ENCODE peak calls at places on chromosomes 13 and 19, in ten cellular contexts. D, F, P, M, J, L, O, V, I and W are unnamed samples.

GRCh38 chr19:54707932-54708331 is 16.3 kb upstream of the KIR3DL3 start:
- DNase-seq in D (no peak), F (no peak), P (no peak), M (no peak), J (no peak), L (no peak), O (no peak), V (peak; percentile 19), I (no peak), W (no peak)

GRCh38 chr19:12703056-12703455 is 6.6 kb upstream of the FBXW9 start:
- DNase-seq in D (no peak), F (peak; percentile 38), P (no peak), M (no peak), J (no peak), L (no peak), O (no peak), V (no peak), I (no peak), W (no peak)

GRCh38 chr19:37669336-37669963 is 14.2 kb upstream of the ZFP30 start:
- DNase-seq in D (no peak), F (no peak), P (no peak), M (no peak), J (no peak), L (no peak), O (no peak), V (no peak), I (no peak), W (no peak)

GRCh38 chr13:28585557-28585956 is 73.4 kb upstream of the POMP start:
- DNase-seq in D (no peak), F (no peak), P (no peak), M (no peak), J (no peak), L (no peak), O (no peak), V (no peak), I (no peak), W (no peak)

GRCh38 chr19:6198896-6199239 is 63.4 kb downstream of the ACSBG2 start:
- DNase-seq in D (no peak), F (no peak), P (no peak), M (no peak), J (no peak), L (no peak), O (no peak), V (no peak), I (no peak), W (no peak)

GRCh38 chr19:12796146-12797071 is 5.1 kb downstream of the JUNB start:
- DNase-seq in D (peak; percentile 55), F (peak; percentile 71), P (peak; percentile 60), M (peak; percentile 69), J (peak; percentile 74), L (no peak), O (peak; percentile 47), V (peak; percentile 74), I (peak; percentile 63), W (peak; percentile 59)

GRCh38 chr19:16655727-16656126 is 4.2 kb downstream of the SMIM7 start:
- DNase-seq in D (no peak), F (no peak), P (no peak), M (no peak), J (no peak), L (no peak), O (no peak), V (no peak), I (no peak), W (no peak)

GRCh38 chr13:28851422-28851821 is 31.3 kb downstream of the MTUS2 start:
- DNase-seq in D (no peak), F (no peak), P (no peak), M (no peak), J (no peak), L (no peak), O (no peak), V (no peak), I (no peak), W (no peak)

GRCh38 chr13:113915786-113916329 is 52.0 kb upstream of the GAS6 start:
- DNase-seq in D (no peak), F (no peak), P (no peak), M (no peak), J (no peak), L (no peak), O (no peak), V (no peak), I (no peak), W (no peak)

GRCh38 chr19:44942067-44942571 is at the start of gene APOC4:
- DNase-seq in D (no peak), F (no peak), P (no peak), M (no peak), J (no peak), L (no peak), O (no peak), V (no peak), I (no peak), W (no peak)

GRCh38 chr19:4517451-4518057 is 732 bp downstream of the PLIN4 start:
- DNase-seq in D (no peak), F (no peak), P (no peak), M (no peak), J (no peak), L (no peak), O (no peak), V (no peak), I (no peak), W (no peak)